ENCODE peak calls at places on chromosomes 7 and 10, in six cellular contexts. P is activated CD4-positive, alpha-beta T cell treated with anti-CD3 and anti-CD28 coated beads for 48 hours; T is cerebellum; Q is activated CD8-positive, alpha-beta T cell treated with anti-CD3 and anti-CD28 coated beads for 36 hours; X is CMK; H is HFFc6. N is an unnamed sample.

GRCh38 chr7:46319841-46320240 is 398.8 kb upstream of the IGFBP3 start:
- DNase-seq in Q (no peak), T (no peak), H (no peak), P (no peak), X (no peak), N (no peak)

GRCh38 chr7:155580367-155580766 is 34.0 kb upstream of the CNPY1 start:
- DNase-seq in H (no peak), X (no peak), T (no peak), Q (peak; percentile 84), P (peak; percentile 70), N (no peak)

GRCh38 chr10:114413398-114413797 is 9.1 kb upstream of the AFAP1L2 start:
- DNase-seq in Q (no peak), T (no peak), H (peak; percentile 20), P (no peak), X (no peak), N (no peak)

GRCh38 chr7:41760293-41760692 is 57.4 kb upstream of the INHBA start:
- DNase-seq in H (no peak), P (no peak), T (no peak), X (no peak), Q (no peak), N (no peak)

GRCh38 chr10:43598447-43598846 is 7.8 kb upstream of the ZNF485 start:
- DNase-seq in P (no peak), H (no peak), Q (no peak), X (no peak), T (no peak), N (peak; percentile 50)

GRCh38 chr7:30249986-30250774 is 34.2 kb upstream of the ZNRF2 start:
- DNase-seq in Q (no peak), H (no peak), P (no peak), X (no peak), T (no peak), N (no peak)

GRCh38 chr7:33862946-33863814 is 42.2 kb upstream of the BMPER start:
- DNase-seq in T (peak; percentile 6), P (no peak), Q (no peak), H (no peak), X (no peak), N (no peak)

GRCh38 chr10:123997486-123998196 is 95.8 kb downstream of the CHST15 start:
- DNase-seq in Q (no peak), H (peak; percentile 99), X (no peak), T (no peak), P (no peak), N (peak; percentile 93)